ENCODE peak calls at places on chromosomes 12 and 14, in nine cellular contexts. One of them, this sample, is unnamed.

GRCh38 chr14:77122555-77123125 is 19.0 kb downstream of the ZDHHC22 start:
- DNase-seq in upper lobe of left lung: no peak
- DNase-seq in tibial artery: no peak
- DNase-seq in cardiac fibroblast: no peak
- DNase-seq in HFF-Myc: no peak
- DNase-seq in transverse colon: no peak
- DNase-seq in HepG2: no peak
- DNase-seq in cardiac muscle cell: no peak
- DNase-seq in omental fat pad: no peak
- DNase-seq in this sample: no peak

GRCh38 chr14:100901391-100902183 is 1.9 kb downstream of the RTL1 start:
- DNase-seq in upper lobe of left lung: no peak
- DNase-seq in tibial artery: no peak
- DNase-seq in cardiac fibroblast: no peak
- DNase-seq in HFF-Myc: no peak
- DNase-seq in transverse colon: no peak
- DNase-seq in HepG2: no peak
- DNase-seq in cardiac muscle cell: no peak
- DNase-seq in omental fat pad: no peak
- DNase-seq in this sample: no peak

GRCh38 chr12:10455766-10456165 is 2.6 kb upstream of the KLRC1 start:
- DNase-seq in upper lobe of left lung: no peak
- DNase-seq in tibial artery: no peak
- DNase-seq in cardiac fibroblast: no peak
- DNase-seq in HFF-Myc: no peak
- DNase-seq in transverse colon: no peak
- DNase-seq in HepG2: no peak
- DNase-seq in cardiac muscle cell: no peak
- DNase-seq in omental fat pad: no peak
- DNase-seq in this sample: no peak

GRCh38 chr14:61885203-61885961 is 123.2 kb downstream of the SNAPC1 start:
- DNase-seq in upper lobe of left lung: no peak
- DNase-seq in tibial artery: no peak
- DNase-seq in cardiac fibroblast: no peak
- DNase-seq in HFF-Myc: no peak
- DNase-seq in transverse colon: no peak
- DNase-seq in HepG2: no peak
- DNase-seq in cardiac muscle cell: no peak
- DNase-seq in omental fat pad: no peak
- DNase-seq in this sample: no peak

GRCh38 chr14:57287745-57288144 is 19.0 kb downstream of the AP5M1 start:
- DNase-seq in upper lobe of left lung: no peak
- DNase-seq in tibial artery: no peak
- DNase-seq in cardiac fibroblast: no peak
- DNase-seq in HFF-Myc: no peak
- DNase-seq in transverse colon: no peak
- DNase-seq in HepG2: no peak
- DNase-seq in cardiac muscle cell: no peak
- DNase-seq in omental fat pad: no peak
- DNase-seq in this sample: no peak

GRCh38 chr12:76680940-76681339 is 83.0 kb upstream of the ZDHHC17 start:
- DNase-seq in upper lobe of left lung: no peak
- DNase-seq in tibial artery: no peak
- DNase-seq in cardiac fibroblast: peak; percentile 24
- DNase-seq in HFF-Myc: no peak
- DNase-seq in transverse colon: no peak
- DNase-seq in HepG2: no peak
- DNase-seq in cardiac muscle cell: no peak
- DNase-seq in omental fat pad: no peak
- DNase-seq in this sample: no peak

GRCh38 chr12:88855301-88855700 is 275.0 kb upstream of the KITLG start:
- DNase-seq in upper lobe of left lung: no peak
- DNase-seq in tibial artery: no peak
- DNase-seq in cardiac fibroblast: no peak
- DNase-seq in HFF-Myc: no peak
- DNase-seq in transverse colon: no peak
- DNase-seq in HepG2: no peak
- DNase-seq in cardiac muscle cell: no peak
- DNase-seq in omental fat pad: no peak
- DNase-seq in this sample: no peak

GRCh38 chr14:60179296-60179924 is 14.2 kb upstream of the DHRS7 start:
- DNase-seq in upper lobe of left lung: no peak
- DNase-seq in tibial artery: no peak
- DNase-seq in cardiac fibroblast: no peak
- DNase-seq in HFF-Myc: no peak
- DNase-seq in transverse colon: no peak
- DNase-seq in HepG2: no peak
- DNase-seq in cardiac muscle cell: no peak
- DNase-seq in omental fat pad: no peak
- DNase-seq in this sample: no peak

GRCh38 chr12:50642755-50643154 is 121.1 kb upstream of the ATF1 start:
- DNase-seq in upper lobe of left lung: no peak
- DNase-seq in tibial artery: no peak
- DNase-seq in cardiac fibroblast: no peak
- DNase-seq in HFF-Myc: no peak
- DNase-seq in transverse colon: no peak
- DNase-seq in HepG2: no peak
- DNase-seq in cardiac muscle cell: no peak
- DNase-seq in omental fat pad: no peak
- DNase-seq in this sample: no peak
- TF ChIP-seq CTCF in upper lobe of left lung: no peak
- TF ChIP-seq CTCF in tibial artery: no peak
- TF ChIP-seq CTCF in cardiac fibroblast: no peak
- TF ChIP-seq CTCF in HFF-Myc: no peak
- TF ChIP-seq CTCF in transverse colon: no peak
- TF ChIP-seq CTCF in HepG2: no peak
- TF ChIP-seq CTCF in cardiac muscle cell: no peak
- TF ChIP-seq CTCF in omental fat pad: no peak
- TF ChIP-seq CTCF in this sample: no peak

DNA sequence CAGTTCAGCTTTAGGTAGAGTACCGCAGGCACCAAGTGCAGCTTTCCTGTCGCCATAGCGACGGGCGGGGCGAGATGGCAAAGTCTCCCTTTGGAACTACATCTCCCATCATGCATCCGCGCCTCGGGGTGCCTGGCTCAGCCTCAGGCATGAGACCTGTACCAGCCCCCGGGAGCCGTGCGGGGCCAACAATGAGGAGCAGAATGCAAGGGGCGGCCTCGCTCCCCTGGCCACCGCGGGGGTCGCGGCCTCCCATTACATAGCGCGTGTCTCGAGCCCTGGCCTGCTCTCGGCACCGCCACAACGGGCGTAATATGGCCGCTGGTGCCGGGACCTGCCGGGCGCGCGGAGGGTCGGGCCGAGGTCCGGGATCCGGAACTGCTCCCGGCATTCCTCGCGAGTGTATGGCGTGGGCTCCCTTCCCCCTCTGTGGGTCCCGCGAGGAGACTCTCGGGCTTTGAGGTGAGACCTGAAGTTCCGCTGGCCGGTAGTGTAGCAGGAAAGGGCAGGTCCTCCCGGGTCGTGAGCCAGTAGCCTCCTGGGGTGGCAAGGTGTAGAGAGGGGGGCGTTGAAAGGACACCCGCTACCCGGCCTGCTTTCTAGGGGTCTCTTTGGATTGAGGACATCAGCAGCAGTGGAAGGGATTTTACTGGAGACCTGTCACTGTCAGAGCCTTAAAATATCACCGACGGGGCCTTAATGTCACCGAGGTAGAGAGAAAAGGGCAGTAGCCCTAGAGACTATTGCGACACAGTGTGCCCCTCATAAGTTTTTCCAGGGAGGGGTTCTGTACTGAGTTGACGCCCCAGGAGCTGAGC is at the start of gene THTPA:
- DNase-seq in upper lobe of left lung: peak; percentile 96
- DNase-seq in tibial artery: peak; percentile 93
- DNase-seq in cardiac fibroblast: peak; percentile 89
- DNase-seq in HFF-Myc: peak; percentile 62
- DNase-seq in transverse colon: peak; percentile 94
- DNase-seq in HepG2: peak; percentile 96
- DNase-seq in cardiac muscle cell: peak; percentile 91
- DNase-seq in omental fat pad: peak; percentile 84
- DNase-seq in this sample: peak; percentile 97
- TF ChIP-seq CTCF in upper lobe of left lung: no peak
- TF ChIP-seq CTCF in tibial artery: no peak
- TF ChIP-seq CTCF in cardiac fibroblast: no peak
- TF ChIP-seq CTCF in HFF-Myc: no peak
- TF ChIP-seq CTCF in transverse colon: no peak
- TF ChIP-seq CTCF in HepG2: peak; percentile 41
- TF ChIP-seq CTCF in cardiac muscle cell: no peak
- TF ChIP-seq CTCF in omental fat pad: no peak
- TF ChIP-seq CTCF in this sample: no peak

DNA sequence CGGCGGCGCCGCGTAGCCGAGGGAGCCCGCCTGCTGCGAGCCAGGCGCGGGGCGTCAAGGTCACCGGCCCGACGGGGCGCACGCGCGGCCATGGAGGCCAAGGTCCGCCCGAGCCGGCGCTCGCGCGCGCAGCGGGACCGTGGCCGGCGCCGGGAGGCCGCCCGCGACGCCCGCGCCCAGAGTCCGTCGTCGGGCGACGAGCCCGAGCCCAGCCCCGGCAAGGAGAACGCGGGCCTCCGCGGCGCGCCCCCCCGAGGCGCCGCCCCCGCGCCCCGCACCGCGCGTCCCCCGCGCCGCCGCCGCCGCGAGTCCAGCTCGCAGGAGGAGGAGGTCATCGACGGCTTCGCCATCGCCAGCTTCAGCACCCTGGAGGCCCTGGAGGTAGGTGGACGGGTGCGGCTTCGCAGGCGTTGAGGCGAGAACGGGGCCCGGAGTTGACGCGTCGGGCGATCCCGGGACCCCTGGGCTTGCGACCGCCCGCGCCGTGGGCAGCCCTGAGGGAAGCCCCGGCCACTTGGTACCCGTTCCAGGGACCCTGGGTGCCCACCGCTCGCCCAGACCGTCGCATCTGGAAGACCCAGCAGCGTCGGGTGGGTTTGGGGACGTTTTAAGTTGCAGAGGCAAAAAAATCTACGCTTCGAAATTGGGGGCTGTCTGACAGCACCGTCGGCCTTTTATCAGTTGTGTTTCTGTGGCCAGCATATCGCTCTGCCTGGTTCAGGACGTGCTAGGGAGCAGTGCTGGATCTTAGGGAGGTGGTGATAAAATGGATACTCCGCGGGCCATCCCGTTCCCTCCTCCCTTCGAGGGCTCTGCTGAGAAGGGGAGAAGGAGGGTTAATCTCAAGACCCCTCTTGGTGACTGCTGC is 764 bp downstream of the FBRSL1 start:
- DNase-seq in upper lobe of left lung: no peak
- DNase-seq in tibial artery: no peak
- DNase-seq in cardiac fibroblast: peak; percentile 24
- DNase-seq in HFF-Myc: no peak
- DNase-seq in transverse colon: no peak
- DNase-seq in HepG2: no peak
- DNase-seq in cardiac muscle cell: peak; percentile 40
- DNase-seq in omental fat pad: no peak
- DNase-seq in this sample: peak; percentile 69
- TF ChIP-seq CTCF in upper lobe of left lung: no peak
- TF ChIP-seq CTCF in tibial artery: no peak
- TF ChIP-seq CTCF in cardiac fibroblast: no peak
- TF ChIP-seq CTCF in HFF-Myc: no peak
- TF ChIP-seq CTCF in transverse colon: no peak
- TF ChIP-seq CTCF in HepG2: no peak
- TF ChIP-seq CTCF in cardiac muscle cell: no peak
- TF ChIP-seq CTCF in omental fat pad: no peak
- TF ChIP-seq CTCF in this sample: no peak

GRCh38 chr12:96902076-96902475 is 5.0 kb upstream of the NEDD1 start:
- DNase-seq in upper lobe of left lung: no peak
- DNase-seq in tibial artery: no peak
- DNase-seq in cardiac fibroblast: no peak
- DNase-seq in HFF-Myc: no peak
- DNase-seq in transverse colon: no peak
- DNase-seq in HepG2: no peak
- DNase-seq in cardiac muscle cell: no peak
- DNase-seq in omental fat pad: no peak
- DNase-seq in this sample: no peak
- TF ChIP-seq CTCF in upper lobe of left lung: no peak
- TF ChIP-seq CTCF in tibial artery: no peak
- TF ChIP-seq CTCF in cardiac fibroblast: no peak
- TF ChIP-seq CTCF in HFF-Myc: peak; percentile 5
- TF ChIP-seq CTCF in transverse colon: no peak
- TF ChIP-seq CTCF in HepG2: peak; percentile 26
- TF ChIP-seq CTCF in cardiac muscle cell: no peak
- TF ChIP-seq CTCF in omental fat pad: no peak
- TF ChIP-seq CTCF in this sample: no peak

This sample was measured in mucosa of descending colon.